ENCODE peak calls at places on chromosomes 1 and 21, in five cellular contexts. J, M, I, D and U are unnamed samples.

GRCh38 chr1:225465793-225466517 is 38.1 kb upstream of the LBR start:
- DNase-seq in J (no peak), M (no peak), D (no peak), I (no peak), U (no peak)

GRCh38 chr1:111032295-111032897 is 68.7 kb upstream of the LRIF1 start:
- DNase-seq in D (peak; percentile 21), M (no peak), J (peak; percentile 40), I (no peak), U (peak; percentile 16)

GRCh38 chr1:11652203-11652780 is 1.9 kb downstream of the FBXO2 start:
- DNase-seq in M (no peak), J (no peak), I (no peak), D (no peak), U (no peak)

GRCh38 chr21:44392185-44392584 is 38.8 kb downstream of the TRPM2 start:
- DNase-seq in M (no peak), D (no peak), I (no peak), J (no peak), U (no peak)

GRCh38 chr1:228005511-228006033 is 1.2 kb upstream of the WNT3A start:
- DNase-seq in M (no peak), I (no peak), J (no peak), D (no peak), U (no peak)

GRCh38 chr1:29327223-29327935 is 91.1 kb downstream of the PTPRU start:
- DNase-seq in I (no peak), M (no peak), D (no peak), J (no peak), U (no peak)

GRCh38 chr1:154418062-154418897 is 13.1 kb downstream of the IL6R start:
- DNase-seq in I (peak; percentile 93), D (no peak), M (peak; percentile 92), J (no peak), U (no peak)

GRCh38 chr21:34834852-34835501 is 166.2 kb downstream of the CLIC6 start:
- DNase-seq in D (no peak), M (no peak), I (no peak), J (no peak), U (no peak)

GRCh38 chr1:113191579-113192076 is 118.6 kb downstream of the LRIG2 start:
- DNase-seq in M (no peak), D (peak; percentile 8), J (no peak), I (no peak), U (peak; percentile 5)

GRCh38 chr1:64080947-64081562 is 122.4 kb upstream of the UBE2U start:
- DNase-seq in J (peak; percentile 43), I (no peak), M (no peak), D (no peak), U (no peak)

GRCh38 chr1:39539252-39539790 is 37.3 kb downstream of the PABPC4 start:
- DNase-seq in J (peak; percentile 81), M (no peak), D (peak; percentile 41), I (peak; percentile 52), U (peak; percentile 48)

GRCh38 chr1:193192586-193192985 is 6.2 kb upstream of the B3GALT2 start:
- DNase-seq in D (no peak), M (no peak), I (no peak), J (no peak), U (no peak)

GRCh38 chr1:24735619-24736375 is 9.4 kb upstream of the CLIC4 start:
- DNase-seq in D (no peak), M (no peak), I (no peak), J (peak; percentile 86), U (no peak)

GRCh38 chr1:111660204-111661150 is 40.9 kb downstream of the RAP1A start:
- DNase-seq in M (no peak), D (no peak), J (no peak), I (no peak), U (no peak)

GRCh38 chr1:207389728-207390464 is 64.2 kb upstream of the CR2 start:
- DNase-seq in I (peak; percentile 80), J (peak; percentile 40), D (no peak), M (peak; percentile 55), U (no peak)

GRCh38 chr21:32088471-32088870 is 190.4 kb downstream of the MIS18A start:
- DNase-seq in J (no peak), I (no peak), D (no peak), M (no peak), U (no peak)